ENCODE peak calls at places on chromosome 16, in six cellular contexts. One of them, this sample, is unnamed. For H3K4me1, the result is how much of the 10 kb centered on the place peaks cover.

GRCh38 chr16:78980825-78981224 is 619.7 kb downstream of the MAF start:
- DNase-seq in PC-9: no peak
- DNase-seq in PC-3: no peak
- DNase-seq in GM23338: no peak
- DNase-seq in mammary epithelial cell: no peak
- DNase-seq in GM23248: no peak
- DNase-seq in this sample: no peak

GRCh38 chr16:69513180-69513966 is 52.4 kb upstream of the NFAT5 start:
- DNase-seq in PC-3: peak
- DNase-seq in GM23248: peak
- DNase-seq in PC-9: peak
- DNase-seq in GM23338: peak
- DNase-seq in mammary epithelial cell: peak
- DNase-seq in this sample: no peak

GRCh38 chr16:15041260-15042011 is 14.4 kb downstream of the NTAN1 start:
- DNase-seq in PC-9: peak
- DNase-seq in PC-3: no peak
- DNase-seq in mammary epithelial cell: peak
- DNase-seq in GM23338: peak
- DNase-seq in GM23248: peak
- DNase-seq in this sample: no peak

GRCh38 chr16:81347425-81347824 is 32.7 kb downstream of the GAN start:
- DNase-seq in PC-9: no peak
- DNase-seq in GM23338: no peak
- DNase-seq in GM23248: no peak
- DNase-seq in PC-3: no peak
- DNase-seq in mammary epithelial cell: no peak
- DNase-seq in this sample: no peak

GRCh38 chr16:4488486-4488967 is 12.3 kb downstream of the HMOX2 start:
- DNase-seq in PC-3: no peak
- DNase-seq in mammary epithelial cell: no peak
- DNase-seq in GM23248: peak
- DNase-seq in PC-9: no peak
- DNase-seq in GM23338: no peak
- DNase-seq in this sample: no peak

GRCh38 chr16:28863929-28864886 is 565 bp downstream of the SH2B1 start:
- DNase-seq in PC-9: peak
- DNase-seq in PC-3: no peak
- DNase-seq in GM23338: peak
- DNase-seq in mammary epithelial cell: peak
- DNase-seq in GM23248: peak
- DNase-seq in this sample: no peak

GRCh38 chr16:57758331-57759117 is 23.0 kb downstream of the KATNB1 start:
- DNase-seq in mammary epithelial cell: no peak
- DNase-seq in PC-3: no peak
- DNase-seq in GM23248: no peak
- DNase-seq in PC-9: no peak
- DNase-seq in GM23338: no peak
- DNase-seq in this sample: peak

GRCh38 chr16:46830417-46830901 is 521 bp downstream of the C16orf87 start:
- DNase-seq in mammary epithelial cell: no peak
- DNase-seq in GM23248: peak
- DNase-seq in GM23338: peak
- DNase-seq in PC-9: peak
- DNase-seq in PC-3: peak
- DNase-seq in this sample: peak

GRCh38 chr16:12146966-12147365 is 170.4 kb downstream of the SNX29 start:
- DNase-seq in PC-9: no peak
- DNase-seq in GM23248: no peak
- DNase-seq in GM23338: no peak
- DNase-seq in mammary epithelial cell: no peak
- DNase-seq in PC-3: no peak
- DNase-seq in this sample: no peak

GRCh38 chr16:21069986-21070385 is 80.7 kb downstream of the DNAH3 start:
- DNase-seq in GM23248: no peak
- DNase-seq in GM23338: no peak
- DNase-seq in PC-3: no peak
- DNase-seq in mammary epithelial cell: no peak
- DNase-seq in PC-9: no peak
- DNase-seq in this sample: no peak

GRCh38 chr16:50476486-50477260 is 71.5 kb upstream of the NKD1 start:
- DNase-seq in GM23248: no peak
- DNase-seq in PC-9: no peak
- DNase-seq in PC-3: no peak
- DNase-seq in GM23338: no peak
- DNase-seq in mammary epithelial cell: no peak
- DNase-seq in this sample: no peak

GRCh38 chr16:84227548-84227947 is 12.3 kb downstream of the KCNG4 start:
- DNase-seq in GM23248: no peak
- DNase-seq in PC-9: no peak
- DNase-seq in mammary epithelial cell: no peak
- DNase-seq in PC-3: no peak
- DNase-seq in GM23338: no peak
- DNase-seq in this sample: no peak

GRCh38 chr16:9128346-9129342 is 37.2 kb downstream of the HAPSTR1 start:
- DNase-seq in mammary epithelial cell: no peak
- DNase-seq in PC-3: no peak
- DNase-seq in GM23338: no peak
- DNase-seq in PC-9: no peak
- DNase-seq in GM23248: no peak
- DNase-seq in this sample: no peak

GRCh38 chr16:1014771-1015495 is 33.4 kb downstream of the SOX8 start:
- DNase-seq in mammary epithelial cell: no peak
- DNase-seq in PC-3: no peak
- DNase-seq in GM23338: no peak
- DNase-seq in GM23248: no peak
- DNase-seq in PC-9: no peak
- DNase-seq in this sample: peak

GRCh38 chr16:88087517-88087877 is 136.3 kb downstream of the BANP start:
- DNase-seq in PC-3: no peak
- DNase-seq in GM23338: no peak
- DNase-seq in PC-9: no peak
- DNase-seq in GM23248: no peak
- DNase-seq in mammary epithelial cell: no peak
- DNase-seq in this sample: no peak
- TF ChIP-seq EZH2 in PC-3: no peak
- TF ChIP-seq EZH2 in GM23338: no peak
- TF ChIP-seq EZH2 in PC-9: no peak
- TF ChIP-seq EZH2 in GM23248: no peak
- TF ChIP-seq EZH2 in mammary epithelial cell: no peak
- TF ChIP-seq EZH2 in this sample: no peak

DNA sequence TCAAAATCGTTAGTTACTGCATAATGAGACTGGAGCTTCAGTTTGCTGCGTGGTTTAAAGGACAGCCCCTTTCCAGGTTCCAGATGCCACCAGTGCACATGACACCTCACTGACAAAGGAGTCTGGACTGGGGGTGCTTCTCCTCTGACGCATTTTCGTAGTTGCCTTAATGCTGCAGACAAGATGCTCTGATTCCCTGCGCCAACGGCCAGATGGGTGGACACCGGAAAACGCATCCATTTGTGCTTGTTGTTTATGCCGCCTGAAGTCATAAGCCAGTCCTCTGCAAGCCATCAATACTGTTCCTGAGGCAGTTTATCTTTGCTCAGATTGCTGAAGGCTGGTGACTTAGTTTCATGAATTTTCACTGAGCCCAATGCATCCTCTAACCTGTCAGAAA is 16.0 kb downstream of the FBXO31 start:
- DNase-seq in GM23338: no peak
- DNase-seq in GM23248: no peak
- DNase-seq in PC-9: no peak
- DNase-seq in PC-3: no peak
- DNase-seq in mammary epithelial cell: no peak
- DNase-seq in this sample: no peak
- H3K4me1 ChIP-seq in GM23338: under half
- H3K4me1 ChIP-seq in GM23248: under half
- H3K4me1 ChIP-seq in PC-9: under half
- H3K4me1 ChIP-seq in PC-3: under half
- H3K4me1 ChIP-seq in mammary epithelial cell: under half
- H3K4me1 ChIP-seq in this sample: under half

DNA sequence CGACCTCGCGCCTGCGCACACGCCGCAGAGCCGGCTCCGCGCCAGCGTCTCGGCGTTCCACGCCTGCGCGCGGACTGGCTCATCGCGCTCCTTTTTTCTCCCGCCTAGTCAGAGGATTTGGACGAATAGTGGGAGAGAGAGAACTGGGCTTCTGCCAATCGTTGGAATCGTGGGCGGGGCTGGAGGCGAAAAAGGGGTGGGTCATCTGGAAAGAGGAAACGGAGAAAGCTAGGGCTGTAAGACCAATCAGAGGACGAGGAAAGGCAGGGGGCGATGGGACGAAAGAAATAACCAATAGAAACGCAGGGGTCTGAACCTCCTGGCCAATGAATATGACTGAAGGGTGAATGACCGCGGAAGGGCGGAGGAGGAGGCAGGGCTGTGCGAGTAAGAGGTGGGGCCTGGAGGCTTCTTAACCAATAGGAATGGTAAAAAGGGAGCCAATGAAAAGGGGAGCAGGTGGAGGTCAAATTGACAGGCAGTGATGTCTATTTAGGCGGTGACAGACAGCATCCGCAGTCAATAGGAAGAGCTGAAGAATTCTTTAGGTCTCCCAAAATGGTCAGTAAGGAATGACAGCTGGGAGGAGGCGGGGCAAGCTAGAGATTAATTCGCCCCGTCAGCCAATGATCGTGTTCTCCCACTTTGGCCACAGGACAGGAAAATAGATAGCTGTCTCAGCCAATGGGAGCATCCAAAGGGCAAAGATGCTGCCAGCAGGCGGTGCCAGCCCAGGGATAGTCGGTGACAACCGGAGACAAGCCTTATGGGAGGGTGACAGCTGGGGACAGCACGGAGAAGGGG is at the start of gene TBC1D10B:
- DNase-seq in GM23338: peak
- DNase-seq in GM23248: peak
- DNase-seq in mammary epithelial cell: peak
- DNase-seq in PC-9: peak
- DNase-seq in PC-3: peak
- DNase-seq in this sample: peak
- TF ChIP-seq EZH2 in GM23338: no peak
- TF ChIP-seq EZH2 in GM23248: no peak
- TF ChIP-seq EZH2 in mammary epithelial cell: no peak
- TF ChIP-seq EZH2 in PC-9: no peak
- TF ChIP-seq EZH2 in PC-3: no peak
- TF ChIP-seq EZH2 in this sample: no peak

GRCh38 chr16:68287276-68288251 is 23.2 kb downstream of the SLC7A6OS start:
- DNase-seq in mammary epithelial cell: peak
- DNase-seq in GM23248: peak
- DNase-seq in PC-9: peak
- DNase-seq in PC-3: peak
- DNase-seq in GM23338: no peak
- DNase-seq in this sample: no peak

GRCh38 chr16:68288252-68288650 is 22.5 kb downstream of the SLC7A6OS start:
- DNase-seq in PC-3: no peak
- DNase-seq in GM23248: no peak
- DNase-seq in GM23338: no peak
- DNase-seq in PC-9: no peak
- DNase-seq in mammary epithelial cell: no peak
- DNase-seq in this sample: no peak

GRCh38 chr16:68289621-68290329 is 21.0 kb downstream of the SLC7A6OS start:
- DNase-seq in GM23338: no peak
- DNase-seq in mammary epithelial cell: no peak
- DNase-seq in PC-9: no peak
- DNase-seq in PC-3: no peak
- DNase-seq in GM23248: peak
- DNase-seq in this sample: peak

GRCh38 chr16:68290455-68290854 is 20.3 kb downstream of the SLC7A6OS start:
- DNase-seq in GM23248: no peak
- DNase-seq in PC-3: no peak
- DNase-seq in GM23338: no peak
- DNase-seq in PC-9: no peak
- DNase-seq in mammary epithelial cell: no peak
- DNase-seq in this sample: peak

GRCh38 chr16:68289202-68289601 is 21.5 kb downstream of the SLC7A6OS start:
- DNase-seq in GM23248: no peak
- DNase-seq in mammary epithelial cell: no peak
- DNase-seq in PC-9: no peak
- DNase-seq in PC-3: no peak
- DNase-seq in GM23338: no peak
- DNase-seq in this sample: no peak
- H3K4me1 ChIP-seq in GM23248: under half
- H3K4me1 ChIP-seq in mammary epithelial cell: under half
- H3K4me1 ChIP-seq in PC-9: under half
- H3K4me1 ChIP-seq in PC-3: under half
- H3K4me1 ChIP-seq in GM23338: under half
- H3K4me1 ChIP-seq in this sample: under half

This sample was measured in A673.